ENCODE peak calls at places on chromosomes 2 and 18, in eight cellular contexts. One of them, this sample, is unnamed.

GRCh38 chr2:9103663-9104277 is 100.3 kb upstream of the MBOAT2 start:
- DNase-seq in right lobe of liver: no peak
- DNase-seq in HCT116: no peak
- DNase-seq in thoracic aorta: no peak
- DNase-seq in PC-9: peak
- DNase-seq in AG04450: no peak
- DNase-seq in lower lobe of right lung: no peak
- DNase-seq in tibial nerve: no peak
- DNase-seq in this sample: no peak

GRCh38 chr2:8368463-8368862 is 313.4 kb upstream of the ID2 start:
- DNase-seq in right lobe of liver: no peak
- DNase-seq in tibial nerve: no peak
- DNase-seq in HCT116: no peak
- DNase-seq in AG04450: no peak
- DNase-seq in lower lobe of right lung: no peak
- DNase-seq in thoracic aorta: no peak
- DNase-seq in PC-9: no peak
- DNase-seq in this sample: no peak

GRCh38 chr2:70934981-70935380 is 719 bp upstream of the ATP6V1B1 start:
- DNase-seq in thoracic aorta: no peak
- DNase-seq in HCT116: no peak
- DNase-seq in right lobe of liver: no peak
- DNase-seq in PC-9: no peak
- DNase-seq in AG04450: no peak
- DNase-seq in tibial nerve: no peak
- DNase-seq in lower lobe of right lung: no peak
- DNase-seq in this sample: no peak

GRCh38 chr18:12907258-12907925 is 23.4 kb upstream of the PTPN2 start:
- DNase-seq in PC-9: no peak
- DNase-seq in right lobe of liver: no peak
- DNase-seq in tibial nerve: no peak
- DNase-seq in lower lobe of right lung: no peak
- DNase-seq in HCT116: no peak
- DNase-seq in thoracic aorta: no peak
- DNase-seq in AG04450: no peak
- DNase-seq in this sample: no peak

GRCh38 chr2:27721335-27721734 is 50.2 kb upstream of the MRPL33 start:
- DNase-seq in AG04450: no peak
- DNase-seq in PC-9: peak
- DNase-seq in tibial nerve: no peak
- DNase-seq in thoracic aorta: no peak
- DNase-seq in HCT116: peak
- DNase-seq in lower lobe of right lung: no peak
- DNase-seq in right lobe of liver: no peak
- DNase-seq in this sample: no peak

GRCh38 chr18:51020536-51020935 is 9.5 kb upstream of the SMAD4 start:
- DNase-seq in thoracic aorta: no peak
- DNase-seq in tibial nerve: no peak
- DNase-seq in PC-9: no peak
- DNase-seq in lower lobe of right lung: no peak
- DNase-seq in HCT116: no peak
- DNase-seq in right lobe of liver: no peak
- DNase-seq in AG04450: no peak
- DNase-seq in this sample: no peak

GRCh38 chr2:171244970-171245782 is 84.5 kb upstream of the TLK1 start:
- DNase-seq in thoracic aorta: no peak
- DNase-seq in lower lobe of right lung: no peak
- DNase-seq in right lobe of liver: no peak
- DNase-seq in PC-9: peak
- DNase-seq in AG04450: no peak
- DNase-seq in tibial nerve: no peak
- DNase-seq in HCT116: no peak
- DNase-seq in this sample: no peak

GRCh38 chr18:59546164-59546563 is 151.1 kb downstream of the CCBE1 start:
- DNase-seq in PC-9: no peak
- DNase-seq in right lobe of liver: no peak
- DNase-seq in tibial nerve: no peak
- DNase-seq in lower lobe of right lung: no peak
- DNase-seq in AG04450: peak
- DNase-seq in HCT116: no peak
- DNase-seq in thoracic aorta: no peak
- DNase-seq in this sample: no peak

GRCh38 chr18:48328473-48329205 is 80.5 kb downstream of the ZBTB7C start:
- DNase-seq in thoracic aorta: no peak
- DNase-seq in HCT116: peak
- DNase-seq in right lobe of liver: peak
- DNase-seq in AG04450: no peak
- DNase-seq in lower lobe of right lung: no peak
- DNase-seq in PC-9: no peak
- DNase-seq in tibial nerve: no peak
- DNase-seq in this sample: peak

GRCh38 chr2:61471905-61472805 is 1.3 kb upstream of the USP34 start:
- DNase-seq in PC-9: no peak
- DNase-seq in lower lobe of right lung: no peak
- DNase-seq in right lobe of liver: no peak
- DNase-seq in AG04450: no peak
- DNase-seq in thoracic aorta: no peak
- DNase-seq in tibial nerve: no peak
- DNase-seq in HCT116: no peak
- DNase-seq in this sample: no peak

GRCh38 chr18:37393945-37394609 is 171.5 kb downstream of the CELF4 start:
- DNase-seq in thoracic aorta: peak
- DNase-seq in tibial nerve: peak
- DNase-seq in AG04450: peak
- DNase-seq in HCT116: no peak
- DNase-seq in PC-9: no peak
- DNase-seq in lower lobe of right lung: peak
- DNase-seq in right lobe of liver: peak
- DNase-seq in this sample: peak

GRCh38 chr18:49476664-49477411 is 10.2 kb downstream of the C18orf32 start:
- DNase-seq in right lobe of liver: no peak
- DNase-seq in lower lobe of right lung: peak
- DNase-seq in PC-9: peak
- DNase-seq in thoracic aorta: no peak
- DNase-seq in HCT116: no peak
- DNase-seq in tibial nerve: no peak
- DNase-seq in AG04450: peak
- DNase-seq in this sample: no peak

GRCh38 chr2:196170681-196171247 is 614 bp downstream of the STK17B start:
- DNase-seq in PC-9: peak
- DNase-seq in lower lobe of right lung: peak
- DNase-seq in right lobe of liver: no peak
- DNase-seq in tibial nerve: no peak
- DNase-seq in HCT116: no peak
- DNase-seq in AG04450: peak
- DNase-seq in thoracic aorta: no peak
- DNase-seq in this sample: peak

GRCh38 chr2:59974051-59974766 is 579.2 kb downstream of the BCL11A start:
- DNase-seq in AG04450: no peak
- DNase-seq in tibial nerve: no peak
- DNase-seq in right lobe of liver: no peak
- DNase-seq in PC-9: no peak
- DNase-seq in lower lobe of right lung: no peak
- DNase-seq in thoracic aorta: no peak
- DNase-seq in HCT116: no peak
- DNase-seq in this sample: no peak

GRCh38 chr2:82013641-82014040 is 1709.1 kb upstream of the LRRTM1 start:
- DNase-seq in lower lobe of right lung: no peak
- DNase-seq in right lobe of liver: no peak
- DNase-seq in PC-9: no peak
- DNase-seq in tibial nerve: no peak
- DNase-seq in AG04450: no peak
- DNase-seq in HCT116: no peak
- DNase-seq in thoracic aorta: no peak
- DNase-seq in this sample: no peak

GRCh38 chr2:197191177-197191947 is 119.2 kb downstream of the ANKRD44 start:
- DNase-seq in HCT116: peak
- DNase-seq in tibial nerve: no peak
- DNase-seq in lower lobe of right lung: no peak
- DNase-seq in AG04450: no peak
- DNase-seq in PC-9: peak
- DNase-seq in right lobe of liver: no peak
- DNase-seq in thoracic aorta: no peak
- DNase-seq in this sample: no peak

GRCh38 chr18:36379426-36379984 is 82.0 kb downstream of the FHOD3 start:
- DNase-seq in thoracic aorta: no peak
- DNase-seq in PC-9: no peak
- DNase-seq in right lobe of liver: no peak
- DNase-seq in HCT116: no peak
- DNase-seq in lower lobe of right lung: no peak
- DNase-seq in tibial nerve: no peak
- DNase-seq in AG04450: no peak
- DNase-seq in this sample: no peak

GRCh38 chr2:182018218-182018617 is 32.6 kb downstream of the PPP1R1C start:
- DNase-seq in HCT116: no peak
- DNase-seq in right lobe of liver: no peak
- DNase-seq in PC-9: peak
- DNase-seq in AG04450: no peak
- DNase-seq in tibial nerve: no peak
- DNase-seq in lower lobe of right lung: no peak
- DNase-seq in thoracic aorta: no peak
- DNase-seq in this sample: no peak

GRCh38 chr2:169363027-169363569 is 764 bp upstream of the LRP2 start:
- DNase-seq in PC-9: no peak
- DNase-seq in right lobe of liver: no peak
- DNase-seq in AG04450: no peak
- DNase-seq in HCT116: no peak
- DNase-seq in thoracic aorta: no peak
- DNase-seq in tibial nerve: no peak
- DNase-seq in lower lobe of right lung: no peak
- DNase-seq in this sample: no peak

GRCh38 chr18:70419526-70419925 is 130.7 kb downstream of the SOCS6 start:
- DNase-seq in lower lobe of right lung: no peak
- DNase-seq in tibial nerve: no peak
- DNase-seq in PC-9: peak
- DNase-seq in HCT116: no peak
- DNase-seq in AG04450: no peak
- DNase-seq in thoracic aorta: no peak
- DNase-seq in right lobe of liver: no peak
- DNase-seq in this sample: no peak

GRCh38 chr2:1653956-1654695 is 90.2 kb downstream of the PXDN start:
- DNase-seq in AG04450: peak
- DNase-seq in HCT116: no peak
- DNase-seq in thoracic aorta: no peak
- DNase-seq in lower lobe of right lung: no peak
- DNase-seq in right lobe of liver: no peak
- DNase-seq in PC-9: no peak
- DNase-seq in tibial nerve: no peak
- DNase-seq in this sample: no peak

GRCh38 chr18:54641734-54642133 is 50.7 kb downstream of the DYNAP start:
- DNase-seq in right lobe of liver: no peak
- DNase-seq in tibial nerve: no peak
- DNase-seq in HCT116: no peak
- DNase-seq in PC-9: no peak
- DNase-seq in thoracic aorta: no peak
- DNase-seq in lower lobe of right lung: no peak
- DNase-seq in AG04450: no peak
- DNase-seq in this sample: no peak

DNA sequence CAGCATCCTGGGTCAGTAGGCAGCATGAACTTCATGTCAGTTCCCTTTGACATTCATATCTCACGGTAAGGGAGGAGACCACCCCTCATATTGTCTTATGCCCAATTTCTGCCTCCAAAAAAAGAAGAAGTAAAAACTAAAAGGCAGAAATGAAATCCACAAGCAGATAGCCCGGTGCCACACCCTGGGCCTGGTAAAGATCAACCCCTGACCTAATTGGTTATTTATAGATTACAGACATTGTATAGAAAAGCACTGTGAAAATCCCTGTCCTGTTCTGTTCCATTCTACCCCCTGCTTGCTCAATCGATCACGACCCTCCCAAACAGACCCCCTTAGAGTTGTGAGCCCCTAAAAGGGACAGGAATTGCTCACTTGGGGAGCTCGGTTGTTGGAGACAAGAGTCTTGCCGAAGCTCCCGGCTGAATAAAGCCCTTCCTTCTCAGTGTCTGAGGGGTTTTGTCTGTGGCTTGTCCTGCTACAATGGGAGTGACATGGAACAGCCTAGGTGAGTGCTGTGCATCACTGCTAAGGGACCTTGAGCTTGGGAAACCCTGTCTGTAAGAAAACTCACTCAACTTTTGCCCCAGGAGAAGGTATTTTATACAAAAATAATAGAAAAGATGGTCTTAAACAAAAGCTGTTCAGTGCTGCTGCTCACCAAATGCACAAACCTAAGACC is 11.1 kb downstream of the NDUFV2 start:
- DNase-seq in thoracic aorta: no peak
- DNase-seq in tibial nerve: no peak
- DNase-seq in lower lobe of right lung: no peak
- DNase-seq in HCT116: no peak
- DNase-seq in PC-9: no peak
- DNase-seq in right lobe of liver: no peak
- DNase-seq in AG04450: no peak
- DNase-seq in this sample: no peak
- H3K27ac ChIP-seq in thoracic aorta: no peak
- H3K27ac ChIP-seq in tibial nerve: no peak
- H3K27ac ChIP-seq in lower lobe of right lung: peak
- H3K27ac ChIP-seq in HCT116: no peak
- H3K27ac ChIP-seq in PC-9: peak
- H3K27ac ChIP-seq in right lobe of liver: no peak
- H3K27ac ChIP-seq in AG04450: no peak
- H3K27ac ChIP-seq in this sample: peak

GRCh38 chr2:108280466-108280865 is 8.2 kb upstream of the SULT1C2 start:
- DNase-seq in thoracic aorta: no peak
- DNase-seq in HCT116: no peak
- DNase-seq in tibial nerve: no peak
- DNase-seq in AG04450: no peak
- DNase-seq in PC-9: no peak
- DNase-seq in right lobe of liver: no peak
- DNase-seq in lower lobe of right lung: no peak
- DNase-seq in this sample: no peak
- H3K27ac ChIP-seq in thoracic aorta: no peak
- H3K27ac ChIP-seq in HCT116: no peak
- H3K27ac ChIP-seq in tibial nerve: no peak
- H3K27ac ChIP-seq in AG04450: no peak
- H3K27ac ChIP-seq in PC-9: no peak
- H3K27ac ChIP-seq in right lobe of liver: no peak
- H3K27ac ChIP-seq in lower lobe of right lung: no peak
- H3K27ac ChIP-seq in this sample: no peak

GRCh38 chr18:44732604-44733003 is 51.9 kb downstream of the SETBP1 start:
- DNase-seq in AG04450: no peak
- DNase-seq in lower lobe of right lung: no peak
- DNase-seq in tibial nerve: no peak
- DNase-seq in PC-9: peak
- DNase-seq in HCT116: no peak
- DNase-seq in right lobe of liver: no peak
- DNase-seq in thoracic aorta: no peak
- DNase-seq in this sample: no peak
- H3K27ac ChIP-seq in AG04450: no peak
- H3K27ac ChIP-seq in lower lobe of right lung: no peak
- H3K27ac ChIP-seq in tibial nerve: no peak
- H3K27ac ChIP-seq in PC-9: peak
- H3K27ac ChIP-seq in HCT116: no peak
- H3K27ac ChIP-seq in right lobe of liver: peak
- H3K27ac ChIP-seq in thoracic aorta: no peak
- H3K27ac ChIP-seq in this sample: no peak

DNA sequence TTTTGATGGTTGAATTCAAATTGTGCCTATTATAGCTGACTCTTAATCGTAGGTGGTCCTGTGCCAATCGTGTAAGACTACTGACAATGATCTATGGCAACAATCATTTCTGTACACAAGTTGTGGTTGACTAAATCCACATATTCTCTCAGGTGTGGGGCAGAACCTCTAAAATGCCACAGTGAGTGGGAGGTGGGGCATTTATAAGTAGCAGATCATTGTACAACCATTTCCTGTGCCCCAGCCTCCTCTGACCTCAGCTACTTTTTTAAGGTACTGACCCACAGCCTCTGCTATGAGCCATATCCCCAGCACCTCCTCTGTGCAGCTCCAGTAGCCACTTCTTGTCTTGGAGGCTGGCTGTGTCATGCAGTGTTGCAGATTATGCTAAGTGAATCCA is 48.6 kb upstream of the RAPH1 start:
- DNase-seq in right lobe of liver: no peak
- DNase-seq in lower lobe of right lung: no peak
- DNase-seq in tibial nerve: no peak
- DNase-seq in AG04450: no peak
- DNase-seq in thoracic aorta: peak
- DNase-seq in PC-9: peak
- DNase-seq in HCT116: no peak
- DNase-seq in this sample: no peak
- H3K27ac ChIP-seq in right lobe of liver: no peak
- H3K27ac ChIP-seq in lower lobe of right lung: peak
- H3K27ac ChIP-seq in tibial nerve: no peak
- H3K27ac ChIP-seq in AG04450: no peak
- H3K27ac ChIP-seq in thoracic aorta: peak
- H3K27ac ChIP-seq in PC-9: peak
- H3K27ac ChIP-seq in HCT116: no peak
- H3K27ac ChIP-seq in this sample: no peak